ENCODE peak calls at places on chromosome 16, in four cellular contexts. J, S, K and H are unnamed samples.

GRCh38 chr16:79261461-79261860 is 339.1 kb downstream of the MAF start:
- DNase-seq in J (no peak), K (peak), S (peak), H (no peak)

GRCh38 chr16:4947722-4948503 is 10.2 kb upstream of the SEC14L5 start:
- DNase-seq in S (no peak), K (no peak), J (no peak), H (no peak)

GRCh38 chr16:57996406-57997175 is 3.9 kb downstream of the ZNF319 start:
- DNase-seq in S (no peak), J (no peak), K (no peak), H (no peak)

GRCh38 chr16:87834668-87835473 is 34.4 kb downstream of the SLC7A5 start:
- DNase-seq in K (peak), J (no peak), S (no peak), H (no peak)

GRCh38 chr16:89620406-89620841 is 7.0 kb downstream of the DPEP1 start:
- DNase-seq in K (no peak), J (no peak), S (no peak), H (no peak)

GRCh38 chr16:85661131-85662035 is 27.4 kb downstream of the GINS2 start:
- DNase-seq in J (no peak), S (no peak), K (peak), H (no peak)

GRCh38 chr16:26050489-26050888 is 358.7 kb downstream of the HS3ST4 start:
- DNase-seq in S (no peak), J (no peak), K (no peak), H (no peak)

GRCh38 chr16:913817-914440 is 56.9 kb downstream of the LMF1 start:
- DNase-seq in K (no peak), S (no peak), J (no peak), H (no peak)

GRCh38 chr16:53773150-53773846 is 69.3 kb downstream of the FTO start:
- DNase-seq in J (no peak), K (no peak), S (no peak), H (peak)

GRCh38 chr16:69712914-69713581 is 13.3 kb downstream of the NQO1 start:
- DNase-seq in S (no peak), K (no peak), J (no peak), H (no peak)

GRCh38 chr16:27355610-27356009 is 41.8 kb downstream of the IL4R start:
- DNase-seq in S (peak), K (peak), J (no peak), H (peak)

GRCh38 chr16:67286441-67287235 is 7.3 kb downstream of the PLEKHG4 start:
- DNase-seq in K (no peak), J (no peak), S (no peak), H (no peak)

GRCh38 chr16:19517424-19518089 is 4.3 kb downstream of the GDE1 start:
- DNase-seq in J (no peak), S (peak), K (no peak), H (no peak)

GRCh38 chr16:31087481-31087880 is 1.3 kb downstream of the PRSS53 start:
- DNase-seq in K (peak), J (no peak), S (no peak), H (no peak)

GRCh38 chr16:74654536-74654935 is 12.1 kb downstream of the RFWD3 start:
- DNase-seq in K (no peak), S (no peak), J (no peak), H (no peak)

GRCh38 chr16:84451781-84452180 is 52.7 kb downstream of the MEAK7 start:
- DNase-seq in K (no peak), S (no peak), J (no peak), H (no peak)

GRCh38 chr16:56869513-56870270 is 4.7 kb downstream of the SLC12A3 start:
- DNase-seq in J (no peak), S (peak), K (no peak), H (no peak)

GRCh38 chr16:3637371-3637923 is 17.0 kb upstream of the DNASE1 start:
- DNase-seq in S (peak), J (no peak), K (no peak), H (no peak)

GRCh38 chr16:15518412-15519351 is 84.3 kb downstream of the BMERB1 start:
- DNase-seq in J (no peak), S (no peak), K (peak), H (peak)